ENCODE peak calls at places on chromosomes 11 and 22, in six cellular contexts. C is SW 1271; V is stimulated activated CD4-positive, alpha-beta T cell treated with anti-CD3 and anti-CD28 coated beads, TNF-alpha, amount 100 ng/mL, for 1 hour; L is fibroblast of pulmonary artery; O is KBM-7; T is GM19239. X is an unnamed sample.

GRCh38 chr11:1782026-1782696 is 18.4 kb upstream of the CTSD start:
- DNase-seq in C (no peak), V (no peak), L (no peak), O (no peak), T (no peak), X (no peak)

GRCh38 chr22:43999378-43999777 is 24.7 kb upstream of the PARVB start:
- DNase-seq in C (no peak), V (no peak), L (no peak), O (no peak), T (no peak), X (no peak)

GRCh38 chr11:10526974-10527918 is 13.7 kb downstream of the RNF141 start:
- DNase-seq in C (no peak), V (no peak), L (no peak), O (no peak), T (no peak), X (no peak)

GRCh38 chr22:29327089-29327764 is 11.7 kb upstream of the RASL10A start:
- DNase-seq in C (no peak), V (no peak), L (no peak), O (no peak), T (no peak), X (no peak)

GRCh38 chr22:44693756-44694155 is 8.2 kb upstream of the PRR5 start:
- DNase-seq in C (no peak), V (no peak), L (no peak), O (no peak), T (no peak), X (no peak)

GRCh38 chr11:89416961-89417360 is 74.2 kb downstream of the NOX4 start:
- DNase-seq in C (no peak), V (no peak), L (no peak), O (no peak), T (no peak), X (no peak)

GRCh38 chr22:50445071-50445879 is 29.6 kb downstream of the SBF1 start:
- DNase-seq in C (no peak), V (no peak), L (no peak), O (no peak), T (no peak), X (no peak)

GRCh38 chr22:32904044-32904443 is 102.5 kb downstream of the TIMP3 start:
- DNase-seq in C (peak; percentile 14), V (no peak), L (peak; percentile 59), O (no peak), T (peak; percentile 28), X (no peak)

GRCh38 chr11:30230714-30231113 is at the start of gene FSHB:
- DNase-seq in C (no peak), V (no peak), L (no peak), O (no peak), T (no peak), X (no peak)

GRCh38 chr11:126335463-126335760 is 20.1 kb upstream of the ST3GAL4 start:
- DNase-seq in C (no peak), V (no peak), L (no peak), O (no peak), T (no peak), X (no peak)

GRCh38 chr22:43837666-43838065 is 24.6 kb downstream of the SULT4A1 start:
- DNase-seq in C (no peak), V (no peak), L (no peak), O (no peak), T (no peak), X (no peak)

GRCh38 chr11:125451400-125452124 is 44.5 kb downstream of the FEZ1 start:
- DNase-seq in C (no peak), V (no peak), L (peak; percentile 59), O (peak; percentile 32), T (no peak), X (no peak)

GRCh38 chr11:69874984-69875673 is 55.9 kb upstream of the FGF3 start:
- DNase-seq in C (no peak), V (no peak), L (no peak), O (no peak), T (no peak), X (no peak)

GRCh38 chr22:33247758-33248157 is 189.6 kb upstream of the SYN3 start:
- DNase-seq in C (no peak), V (no peak), L (peak; percentile 70), O (no peak), T (no peak), X (no peak)